ENCODE peak calls at places on chromosomes 4 and X, in seven cellular contexts. M is stimulated activated naive B cell treated with anti-CD40 and anti-IgM and Interleukin-4, amounts not matched to agents 10 μg/mL and 1 μg/mL and 100 μg/mL, for 72 hours; J is Right ventricle myocardium superior; P is Right ventricle myocardium inferior; F is CD8-positive, alpha-beta T cell; K is activated CD8-positive, alpha-beta memory T cell treated with anti-CD3 and anti-CD28 coated beads, Interleukin-2, amount 10 ng/mL, durations not matched to agents 7 days and 5 days; X is right cardiac atrium. T is an unnamed sample.

GRCh38 chr4:155510771-155511170 is 134.0 kb upstream of the MAP9 start:
- ATAC-seq in M (no peak), P (no peak), F (no peak), J (no peak), X (no peak), K (peak), T (peak)

GRCh38 chr4:8580321-8581093 is at the start of gene GPR78:
- ATAC-seq in K (peak), J (peak), M (peak), F (no peak), X (peak), P (peak), T (peak)

GRCh38 chr4:85520765-85521749 is 46.1 kb downstream of the ARHGAP24 start:
- ATAC-seq in K (no peak), P (peak), J (peak), F (no peak), M (peak), X (peak), T (no peak)

GRCh38 chr4:140061883-140062282 is 92.1 kb downstream of the MAML3 start:
- ATAC-seq in F (no peak), P (no peak), X (no peak), M (peak), K (no peak), J (no peak), T (peak)

GRCh38 chr4:80335226-80335553 is 340 bp upstream of the CFAP299 start:
- ATAC-seq in J (no peak), F (no peak), P (no peak), K (no peak), M (no peak), X (no peak), T (no peak)

GRCh38 chrX:72062890-72063289 is 68.8 kb downstream of the RTL5 start:
- ATAC-seq in P (peak), X (peak), J (peak), K (no peak), F (no peak), M (no peak), T (no peak)

GRCh38 chr4:76850010-76850441 is 47.9 kb downstream of the SOWAHB start:
- ATAC-seq in M (no peak), F (no peak), X (no peak), K (no peak), P (no peak), J (no peak), T (no peak)

GRCh38 chrX:42807393-42807792 is 29.4 kb upstream of the PPP1R2C start:
- ATAC-seq in X (no peak), F (no peak), K (no peak), M (no peak), P (no peak), J (no peak), T (no peak)

GRCh38 chr4:6128221-6128871 is 72.0 kb downstream of the JAKMIP1 start:
- ATAC-seq in P (no peak), M (no peak), J (no peak), F (no peak), K (no peak), X (no peak), T (no peak)

GRCh38 chr4:124423160-124423559 is 289.4 kb downstream of the ANKRD50 start:
- ATAC-seq in F (no peak), M (no peak), X (no peak), K (no peak), J (no peak), P (no peak), T (no peak)

GRCh38 chr4:41178372-41179085 is 35.8 kb downstream of the APBB2 start:
- ATAC-seq in M (no peak), K (no peak), P (peak), J (peak), X (peak), F (no peak), T (no peak)

GRCh38 chrX:67555578-67556203 is 11.9 kb downstream of the AR start:
- ATAC-seq in K (no peak), M (no peak), P (no peak), F (no peak), X (no peak), J (no peak), T (no peak)

GRCh38 chr4:2172161-2172560 is 69.8 kb downstream of the HAUS3 start:
- ATAC-seq in X (no peak), K (peak), M (no peak), J (no peak), P (no peak), F (no peak), T (peak)

GRCh38 chrX:118943102-118943501 is 31.3 kb upstream of the LONRF3 start:
- ATAC-seq in P (no peak), F (no peak), X (no peak), M (no peak), K (no peak), J (no peak), T (no peak)

GRCh38 chrX:151634937-151635336 is 60.3 kb upstream of the PRRG3 start:
- ATAC-seq in P (no peak), F (no peak), K (no peak), X (no peak), M (no peak), J (no peak), T (no peak)

GRCh38 chr4:182928061-182928460 is 10.9 kb upstream of the DCTD start:
- ATAC-seq in F (no peak), X (no peak), K (no peak), P (no peak), M (no peak), J (no peak), T (peak)